ENCODE peak calls at places on chromosomes 4 and X, in four cellular contexts. I is GM13977; A is CD4-positive, alpha-beta T cell; G is thyroid gland. N is an unnamed sample.

GRCh38 chr4:26307027-26307426 is 13.8 kb upstream of the RBPJ start:
- DNase-seq in I (no peak), A (no peak), G (no peak), N (no peak)

GRCh38 chr4:166460769-166461550 is 587.9 kb downstream of the TLL1 start:
- DNase-seq in I (no peak), A (no peak), G (no peak), N (no peak)

GRCh38 chr4:185535818-185536729 is 767 bp upstream of the PDLIM3 start:
- DNase-seq in I (peak; percentile 35), A (no peak), G (peak; percentile 32), N (no peak)

GRCh38 chr4:577499-578450 is 1.7 kb upstream of the TMEM271 start:
- DNase-seq in I (no peak), A (no peak), G (no peak), N (no peak)

GRCh38 chrX:69021095-69021494 is 144.2 kb downstream of the PJA1 start:
- DNase-seq in I (no peak), A (no peak), G (no peak), N (no peak)

GRCh38 chr4:111937368-111937767 is 207.9 kb upstream of the FAM241A start:
- DNase-seq in I (peak; percentile 17), A (no peak), G (no peak), N (no peak)

GRCh38 chr4:96063639-96064038 is 223.7 kb downstream of the PDHA2 start:
- DNase-seq in I (no peak), A (no peak), G (no peak), N (no peak)

GRCh38 chr4:38855466-38855865 is 1.2 kb downstream of the TLR6 start:
- DNase-seq in I (no peak), A (no peak), G (no peak), N (no peak)

GRCh38 chrX:13167444-13168207 is 123.2 kb upstream of the FAM9C start:
- DNase-seq in I (no peak), A (no peak), G (no peak), N (no peak)

GRCh38 chr4:76754439-76754838 is 143.5 kb downstream of the SOWAHB start:
- DNase-seq in I (no peak), A (no peak), G (no peak), N (no peak)

GRCh38 chr4:137531121-137531520 is 1.2 kb downstream of the PCDH18 start:
- DNase-seq in I (no peak), A (no peak), G (no peak), N (no peak)

GRCh38 chr4:42654606-42655005 is 2.3 kb downstream of the ATP8A1 start:
- DNase-seq in I (peak; percentile 28), A (no peak), G (peak; percentile 40), N (no peak)

GRCh38 chr4:142366821-142367220 is 479.3 kb downstream of the INPP4B start:
- DNase-seq in I (no peak), A (no peak), G (no peak), N (no peak)

GRCh38 chr4:93842512-93843252 is 14.1 kb downstream of the ATOH1 start:
- DNase-seq in I (no peak), A (no peak), G (no peak), N (no peak)

GRCh38 chrX:49947778-49948177 is 25.4 kb downstream of the CLCN5 start:
- DNase-seq in I (no peak), A (no peak), G (no peak), N (no peak)

GRCh38 chrX:30943984-30944383 is 54.9 kb upstream of the TAB3 start:
- DNase-seq in I (no peak), A (no peak), G (no peak), N (no peak)

GRCh38 chr4:71292228-71292627 is 46.6 kb upstream of the SLC4A4 start:
- DNase-seq in I (no peak), A (no peak), G (no peak), N (no peak)

GRCh38 chr4:81032805-81033684 is 2.5 kb downstream of the BMP3 start:
- DNase-seq in I (no peak), A (no peak), G (no peak), N (no peak)

GRCh38 chr4:186746581-186746980 is 22.9 kb upstream of the FAT1 start:
- DNase-seq in I (no peak), A (no peak), G (no peak), N (no peak)

GRCh38 chr4:2698504-2698903 is 57.6 kb downstream of the TNIP2 start:
- DNase-seq in I (no peak), A (no peak), G (no peak), N (no peak)

GRCh38 chr4:53436251-53436650 is 58.8 kb downstream of the FIP1L1 start:
- DNase-seq in I (no peak), A (no peak), G (no peak), N (no peak)

GRCh38 chr4:122456228-122457106 is at the start of gene IL2:
- DNase-seq in I (no peak), A (no peak), G (no peak), N (no peak)

GRCh38 chr4:4762909-4763814 is 96.3 kb upstream of the MSX1 start:
- DNase-seq in I (peak; percentile 82), A (no peak), G (no peak), N (no peak)

GRCh38 chr4:92519727-92520126 is 216.0 kb downstream of the GRID2 start:
- DNase-seq in I (no peak), A (no peak), G (no peak), N (no peak)

GRCh38 chrX:151386838-151387459 is 10.1 kb upstream of the VMA21 start:
- DNase-seq in I (no peak), A (no peak), G (peak; percentile 15), N (no peak)

GRCh38 chrX:13938053-13938765 is 91.5 kb downstream of the GEMIN8 start:
- DNase-seq in I (peak; percentile 45), A (no peak), G (peak; percentile 63), N (no peak)

DNA sequence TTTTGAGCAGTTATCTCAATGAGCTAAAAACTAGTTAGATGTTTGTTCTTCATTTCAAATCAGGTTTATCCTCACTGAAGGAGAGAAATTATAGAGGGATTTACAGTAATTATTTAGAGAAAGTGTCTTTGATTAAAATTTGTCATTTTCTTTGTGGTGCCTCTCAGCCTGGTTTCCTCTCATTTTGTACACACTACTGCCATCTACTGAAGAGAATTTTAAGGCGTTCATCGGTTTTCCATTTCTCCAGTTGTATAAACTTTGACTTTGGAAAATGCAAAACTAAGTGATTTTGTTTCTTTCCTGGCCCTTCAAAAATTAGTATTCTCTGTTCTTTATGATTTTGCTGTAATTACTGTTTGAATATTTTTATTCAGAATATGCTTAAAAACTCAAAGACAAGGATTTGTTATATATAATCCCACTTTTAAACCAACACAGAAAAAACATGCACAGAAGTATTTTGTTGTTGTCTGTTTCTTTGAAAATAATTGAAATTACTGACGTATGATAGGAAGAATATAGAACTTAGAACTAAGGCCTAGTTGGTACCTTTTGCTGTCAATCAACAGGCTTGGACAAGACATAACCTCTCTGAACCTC is 34.4 kb upstream of the ANXA3 start:
- DNase-seq in I (no peak), A (no peak), G (no peak), N (no peak)
- TF ChIP-seq CTCF in I (peak; percentile 21), A (peak; percentile 35), G (no peak), N (no peak)

GRCh38 chr4:165384608-165385007 is 5.8 kb downstream of the CPE start:
- DNase-seq in I (no peak), A (no peak), G (no peak), N (no peak)
- TF ChIP-seq CTCF in I (no peak), A (no peak), G (no peak), N (no peak)

GRCh38 chr4:36209941-36210663 is 34.2 kb downstream of the ARAP2 start:
- DNase-seq in I (no peak), A (no peak), G (no peak), N (no peak)
- TF ChIP-seq CTCF in I (no peak), A (no peak), G (no peak), N (no peak)

GRCh38 chr4:173287486-173287885 is 46.7 kb downstream of the HMGB2 start:
- DNase-seq in I (no peak), A (no peak), G (no peak), N (no peak)
- TF ChIP-seq CTCF in I (no peak), A (no peak), G (no peak), N (no peak)

GRCh38 chr4:150209140-150209829 is 131.0 kb downstream of the DCLK2 start:
- DNase-seq in I (peak; percentile 48), A (no peak), G (peak; percentile 57), N (peak; percentile 71)
- TF ChIP-seq CTCF in I (peak; percentile 65), A (no peak), G (peak; percentile 15), N (no peak)

GRCh38 chrX:53279296-53280237 is 1.8 kb downstream of the IQSEC2 start:
- DNase-seq in I (no peak), A (no peak), G (no peak), N (no peak)
- TF ChIP-seq CTCF in I (peak; percentile 38), A (no peak), G (no peak), N (no peak)

DNA sequence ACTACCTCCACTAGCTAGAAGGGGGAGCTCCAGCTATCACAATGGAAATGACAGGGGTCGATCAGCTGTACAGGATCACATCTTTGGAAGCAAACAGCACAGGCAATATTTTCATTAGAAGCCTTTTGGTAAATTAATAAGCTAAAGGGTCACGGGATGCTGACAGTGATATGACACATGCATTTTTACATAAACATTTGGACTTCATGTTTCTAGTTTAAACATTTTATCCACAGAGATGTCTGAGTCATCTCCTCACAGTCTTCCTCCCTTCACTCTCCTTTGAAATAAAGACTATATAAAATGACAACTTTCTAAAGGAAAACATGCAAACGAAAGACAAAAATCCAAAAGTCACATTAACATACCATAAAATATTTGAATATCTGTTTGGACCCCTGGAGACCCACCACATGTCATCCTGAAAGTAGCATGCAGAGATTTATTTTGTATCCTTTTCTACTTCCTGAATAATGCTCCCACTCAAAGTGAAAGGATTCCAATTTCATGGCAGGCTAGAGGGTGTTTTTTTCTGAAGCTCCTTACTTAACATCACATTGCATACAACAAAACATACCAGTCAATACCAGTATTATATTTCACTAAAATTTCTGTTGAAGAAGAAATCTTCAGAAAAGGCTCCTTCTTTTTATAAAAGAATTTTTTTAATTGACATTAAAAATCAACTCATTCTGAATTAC is 200.1 kb upstream of the PPARGC1A start:
- DNase-seq in I (no peak), A (no peak), G (no peak), N (no peak)
- TF ChIP-seq CTCF in I (no peak), A (no peak), G (no peak), N (no peak)

DNA sequence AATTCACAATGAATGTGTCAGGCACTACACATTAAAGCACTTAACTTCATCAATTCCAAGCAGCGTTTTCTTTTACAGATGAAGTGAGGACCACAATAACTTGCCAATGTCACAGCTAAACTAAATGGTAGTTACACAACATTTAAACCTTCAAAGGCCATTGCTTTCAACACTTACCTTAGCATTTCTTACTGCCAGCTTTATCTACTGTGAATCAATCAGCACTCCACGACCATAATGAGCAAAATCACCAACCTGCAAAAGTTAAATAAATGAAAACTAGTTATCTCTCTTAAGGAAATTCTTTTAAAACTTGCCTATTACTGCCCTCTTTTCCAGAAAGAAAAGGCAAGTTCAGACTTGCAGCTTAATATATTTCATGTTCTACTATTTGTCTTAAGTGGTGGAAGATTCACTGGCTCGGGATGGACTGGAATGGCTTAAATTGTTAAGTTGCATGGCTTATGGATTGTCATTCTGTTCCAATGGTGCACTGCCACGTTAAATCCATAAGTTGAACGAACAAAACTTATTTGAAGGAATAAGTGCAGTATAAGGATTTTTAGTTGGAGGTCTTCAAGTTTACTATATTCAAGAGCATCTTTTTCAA is 8.3 kb downstream of the RBMX start:
- DNase-seq in I (no peak), A (no peak), G (no peak), N (no peak)
- TF ChIP-seq CTCF in I (no peak), A (no peak), G (no peak), N (no peak)

GRCh38 chr4:28639747-28640146 is 1779.1 kb downstream of the STIM2 start:
- DNase-seq in I (no peak), A (no peak), G (no peak), N (no peak)
- TF ChIP-seq CTCF in I (no peak), A (no peak), G (no peak), N (no peak)